ENCODE peak calls at places on chromosomes 12 and 14, in four cellular contexts. One of them, this sample, is unnamed. For H3K4me1, H3K36me3 and H3K27me3, the result is how much of the 10 kb centered on the place peaks cover.

GRCh38 chr12:116806845-116807440 is 68.8 kb downstream of the RNFT2 start:
- DNase-seq in naive thymus-derived CD4-positive, alpha-beta T cell: no peak
- DNase-seq in PC-3: no peak
- DNase-seq in Peyer's patch: no peak
- DNase-seq in this sample: no peak

GRCh38 chr14:57889245-57889644 is 23.4 kb upstream of the SLC35F4 start:
- DNase-seq in naive thymus-derived CD4-positive, alpha-beta T cell: no peak
- DNase-seq in PC-3: peak
- DNase-seq in Peyer's patch: no peak
- DNase-seq in this sample: no peak

GRCh38 chr12:49358548-49359141 is 8.6 kb upstream of the SPATS2 start:
- DNase-seq in naive thymus-derived CD4-positive, alpha-beta T cell: no peak
- DNase-seq in PC-3: peak
- DNase-seq in Peyer's patch: no peak
- DNase-seq in this sample: peak

GRCh38 chr14:98101323-98101722 is 1170.7 kb downstream of the BCL11B start:
- DNase-seq in Peyer's patch: no peak
- DNase-seq in naive thymus-derived CD4-positive, alpha-beta T cell: no peak
- DNase-seq in PC-3: no peak
- DNase-seq in this sample: no peak

GRCh38 chr14:94636744-94637412 is 24.7 kb downstream of the SERPINA3 start:
- DNase-seq in PC-3: no peak
- DNase-seq in Peyer's patch: no peak
- DNase-seq in naive thymus-derived CD4-positive, alpha-beta T cell: no peak
- DNase-seq in this sample: no peak

GRCh38 chr14:57982802-57983201 is 116.9 kb upstream of the SLC35F4 start:
- DNase-seq in Peyer's patch: no peak
- DNase-seq in PC-3: peak
- DNase-seq in naive thymus-derived CD4-positive, alpha-beta T cell: no peak
- DNase-seq in this sample: no peak

GRCh38 chr14:67908061-67908767 is 88.6 kb downstream of the RAD51B start:
- DNase-seq in Peyer's patch: no peak
- DNase-seq in PC-3: no peak
- DNase-seq in naive thymus-derived CD4-positive, alpha-beta T cell: no peak
- DNase-seq in this sample: no peak

GRCh38 chr12:4934651-4935050 is 24.9 kb downstream of the KCNA1 start:
- DNase-seq in PC-3: peak
- DNase-seq in Peyer's patch: no peak
- DNase-seq in naive thymus-derived CD4-positive, alpha-beta T cell: no peak
- DNase-seq in this sample: no peak

GRCh38 chr14:97408937-97409860 is 612.0 kb downstream of the VRK1 start:
- DNase-seq in PC-3: no peak
- DNase-seq in Peyer's patch: no peak
- DNase-seq in naive thymus-derived CD4-positive, alpha-beta T cell: peak
- DNase-seq in this sample: peak

DNA sequence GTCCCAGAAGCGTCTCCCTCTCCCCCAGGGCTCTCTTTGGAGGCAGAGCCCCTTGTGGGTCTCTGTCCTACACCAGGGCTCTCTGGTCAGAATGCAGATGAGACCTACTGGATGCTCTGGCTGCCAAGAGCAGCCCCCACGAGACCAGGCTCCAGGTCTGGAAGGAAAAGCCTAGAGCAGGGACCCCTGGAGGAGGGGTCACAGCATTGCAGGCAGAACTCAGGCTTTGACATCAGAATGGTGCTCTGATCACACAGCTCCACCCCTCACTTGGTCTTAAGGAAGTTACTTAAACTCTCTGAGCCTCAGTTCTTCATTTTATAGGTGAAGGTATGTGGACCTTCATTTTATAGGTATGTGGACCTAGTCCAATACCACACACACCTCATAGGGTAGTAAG is 83.1 kb downstream of the ARL6IP4 start:
- DNase-seq in PC-3: peak
- DNase-seq in Peyer's patch: no peak
- DNase-seq in naive thymus-derived CD4-positive, alpha-beta T cell: no peak
- DNase-seq in this sample: no peak
- H3K4me1 ChIP-seq in PC-3: under half
- H3K4me1 ChIP-seq in Peyer's patch: under half
- H3K4me1 ChIP-seq in naive thymus-derived CD4-positive, alpha-beta T cell: under half
- H3K4me1 ChIP-seq in this sample: under half

DNA sequence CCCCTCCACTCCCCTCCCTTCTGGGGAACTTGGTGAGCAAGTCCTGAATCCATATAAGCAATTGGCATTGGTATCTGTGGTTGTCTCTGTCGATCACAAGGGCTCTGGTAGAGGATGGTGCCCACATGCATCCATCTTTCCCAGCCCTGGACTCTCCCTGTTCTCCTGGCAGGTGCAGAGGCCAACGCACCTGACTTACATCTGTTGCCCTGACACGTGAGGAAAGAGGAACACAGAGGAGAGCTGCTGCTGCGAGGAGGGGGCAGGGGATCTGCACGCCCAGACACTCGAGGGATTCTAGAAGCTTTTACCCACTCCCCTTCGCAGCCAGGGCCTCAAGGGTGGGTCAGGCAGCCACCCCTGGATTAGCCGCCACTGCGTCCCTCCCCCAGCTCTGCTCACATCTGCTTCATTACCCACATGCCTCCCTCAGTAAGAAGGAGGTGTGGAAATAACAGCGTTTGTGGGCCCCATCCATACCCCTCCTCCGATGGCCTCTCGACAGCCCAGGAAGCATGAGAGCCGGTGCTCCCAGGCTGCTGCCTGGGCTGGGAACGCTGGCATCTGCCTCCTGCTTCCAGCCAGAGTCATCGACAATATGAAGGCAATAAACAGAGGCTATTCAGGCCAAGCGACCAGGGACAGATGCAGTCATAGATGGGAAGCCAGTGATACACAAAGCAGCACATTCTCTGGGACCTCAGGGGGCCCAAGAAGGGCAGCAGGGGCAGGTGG is 56.5 kb downstream of the KDM2B start:
- DNase-seq in PC-3: no peak
- DNase-seq in naive thymus-derived CD4-positive, alpha-beta T cell: no peak
- DNase-seq in Peyer's patch: no peak
- DNase-seq in this sample: no peak
- H3K36me3 ChIP-seq in PC-3: under half
- H3K36me3 ChIP-seq in naive thymus-derived CD4-positive, alpha-beta T cell: under half
- H3K36me3 ChIP-seq in Peyer's patch: under half
- H3K36me3 ChIP-seq in this sample: under half

DNA sequence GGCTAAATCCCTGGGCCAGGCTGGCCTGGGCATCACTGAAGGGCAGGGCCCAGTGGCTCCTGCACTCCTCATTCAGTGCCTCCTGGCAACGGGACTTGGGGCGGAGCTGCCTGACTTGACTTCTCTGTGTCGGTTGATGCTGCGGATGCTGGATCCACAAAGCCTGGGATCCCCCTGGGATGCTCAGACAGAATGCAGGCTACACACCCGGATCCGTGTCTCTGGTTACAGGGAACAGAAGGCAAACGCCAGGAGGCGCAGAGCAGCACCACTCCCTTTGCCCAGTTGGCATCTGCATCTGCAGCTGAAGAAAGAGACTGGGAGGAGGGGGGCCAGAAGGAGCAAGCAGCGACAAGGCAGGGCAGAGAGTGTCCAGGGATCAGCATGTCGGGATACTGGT is 154.5 kb upstream of the FKBP4 start:
- DNase-seq in PC-3: no peak
- DNase-seq in naive thymus-derived CD4-positive, alpha-beta T cell: no peak
- DNase-seq in Peyer's patch: peak
- DNase-seq in this sample: no peak
- H3K27me3 ChIP-seq in PC-3: under half
- H3K27me3 ChIP-seq in naive thymus-derived CD4-positive, alpha-beta T cell: under half
- H3K27me3 ChIP-seq in Peyer's patch: under half
- H3K27me3 ChIP-seq in this sample: under half

DNA sequence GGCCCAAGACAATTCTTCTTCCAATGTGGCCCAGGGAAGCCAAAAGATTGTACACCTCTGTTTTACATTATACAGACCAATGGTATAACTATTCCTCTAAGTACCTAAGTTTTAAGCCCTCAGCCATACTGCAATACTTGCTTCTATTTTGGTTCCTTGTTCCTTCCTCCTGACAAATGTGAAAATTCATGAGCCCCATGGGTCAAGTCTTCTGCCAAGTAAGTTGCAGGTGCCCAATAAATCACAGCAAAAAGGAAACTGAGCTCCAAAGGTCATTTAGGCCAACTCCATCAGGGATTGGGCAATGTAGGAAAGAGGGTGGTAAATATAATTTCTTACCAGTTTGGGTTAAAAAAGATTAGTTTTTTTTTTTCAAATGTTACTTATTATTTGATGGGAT is 57.7 kb upstream of the NPFF start:
- DNase-seq in naive thymus-derived CD4-positive, alpha-beta T cell: no peak
- DNase-seq in PC-3: no peak
- DNase-seq in Peyer's patch: no peak
- DNase-seq in this sample: no peak
- H3K4me1 ChIP-seq in naive thymus-derived CD4-positive, alpha-beta T cell: under half
- H3K4me1 ChIP-seq in PC-3: under half
- H3K4me1 ChIP-seq in Peyer's patch: under half
- H3K4me1 ChIP-seq in this sample: under half

GRCh38 chr14:23110579-23111375 is 6.0 kb upstream of the CIROP start:
- DNase-seq in PC-3: no peak
- DNase-seq in Peyer's patch: no peak
- DNase-seq in naive thymus-derived CD4-positive, alpha-beta T cell: no peak
- DNase-seq in this sample: no peak
- H3K36me3 ChIP-seq in PC-3: under half
- H3K36me3 ChIP-seq in Peyer's patch: under half
- H3K36me3 ChIP-seq in naive thymus-derived CD4-positive, alpha-beta T cell: under half
- H3K36me3 ChIP-seq in this sample: under half

GRCh38 chr12:8018666-8019581 is 13.6 kb upstream of the FOXJ2 start:
- DNase-seq in naive thymus-derived CD4-positive, alpha-beta T cell: no peak
- DNase-seq in Peyer's patch: no peak
- DNase-seq in PC-3: no peak
- DNase-seq in this sample: peak
- H3K27me3 ChIP-seq in naive thymus-derived CD4-positive, alpha-beta T cell: under half
- H3K27me3 ChIP-seq in Peyer's patch: under half
- H3K27me3 ChIP-seq in PC-3: under half
- H3K27me3 ChIP-seq in this sample: under half

DNA sequence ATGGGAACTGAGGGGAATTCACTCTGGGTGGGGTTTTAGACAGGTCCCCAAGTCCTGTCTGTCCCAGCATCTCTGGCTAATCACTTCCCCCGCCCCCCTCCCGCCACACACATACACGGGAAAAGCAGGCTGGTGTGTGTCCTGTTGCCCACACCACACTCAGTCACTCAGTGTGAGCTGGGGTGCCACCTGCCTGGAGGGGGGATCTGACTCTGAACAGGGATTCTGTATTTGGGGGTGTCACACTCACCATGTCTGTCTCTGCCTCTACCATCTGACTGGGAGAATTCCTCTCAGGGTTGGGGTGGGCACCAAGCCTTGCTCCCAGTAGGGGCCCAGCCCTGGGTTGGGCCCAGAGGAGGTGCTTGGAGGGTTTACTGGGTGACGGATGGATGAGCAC is 31.1 kb downstream of the SH2B3 start:
- DNase-seq in naive thymus-derived CD4-positive, alpha-beta T cell: no peak
- DNase-seq in PC-3: no peak
- DNase-seq in Peyer's patch: no peak
- DNase-seq in this sample: no peak
- H3K4me1 ChIP-seq in naive thymus-derived CD4-positive, alpha-beta T cell: half or more
- H3K4me1 ChIP-seq in PC-3: under half
- H3K4me1 ChIP-seq in Peyer's patch: under half
- H3K4me1 ChIP-seq in this sample: half or more

DNA sequence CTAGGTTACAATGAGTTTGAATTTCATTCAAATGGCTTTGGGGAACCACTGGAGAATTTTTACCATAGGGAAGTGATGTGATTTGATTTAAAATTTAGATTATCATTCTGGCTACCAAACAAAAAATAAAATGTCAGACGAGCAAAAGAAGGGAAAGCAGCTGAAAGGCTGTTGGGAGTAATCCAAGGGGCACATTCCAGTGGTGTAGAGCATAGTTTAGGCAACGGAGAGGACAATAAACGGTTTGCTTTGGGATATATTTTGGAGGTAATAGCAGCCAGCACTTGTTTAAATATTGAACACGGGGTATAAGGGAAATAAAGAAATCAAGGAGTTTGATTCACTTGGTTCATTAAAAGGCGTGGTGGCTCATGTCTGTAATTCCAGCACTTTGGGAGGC is 56.5 kb upstream of the SLC6A13 start:
- DNase-seq in naive thymus-derived CD4-positive, alpha-beta T cell: no peak
- DNase-seq in PC-3: no peak
- DNase-seq in Peyer's patch: no peak
- DNase-seq in this sample: no peak
- H3K36me3 ChIP-seq in naive thymus-derived CD4-positive, alpha-beta T cell: under half
- H3K36me3 ChIP-seq in PC-3: under half
- H3K36me3 ChIP-seq in Peyer's patch: half or more
- H3K36me3 ChIP-seq in this sample: half or more

GRCh38 chr12:113833422-113833821 is 132.7 kb downstream of the RBM19 start:
- DNase-seq in PC-3: no peak
- DNase-seq in Peyer's patch: no peak
- DNase-seq in naive thymus-derived CD4-positive, alpha-beta T cell: no peak
- DNase-seq in this sample: no peak
- H3K27me3 ChIP-seq in PC-3: under half
- H3K27me3 ChIP-seq in Peyer's patch: under half
- H3K27me3 ChIP-seq in naive thymus-derived CD4-positive, alpha-beta T cell: under half
- H3K27me3 ChIP-seq in this sample: under half